ENCODE peak calls at places on chromosomes 3 and 15, in seven cellular contexts. A, O, U, M, N, D and G are unnamed samples.

GRCh38 chr15:85749261-85750151 is 45.2 kb downstream of the KLHL25 start:
- DNase-seq in A (no peak), O (peak), U (no peak), M (no peak), N (no peak), D (no peak), G (peak)

GRCh38 chr15:63896336-63897115 is 62.8 kb upstream of the HERC1 start:
- DNase-seq in A (peak), O (no peak), U (peak), M (peak), N (no peak), D (peak), G (peak)

GRCh38 chr3:33061782-33062181 is 35.2 kb downstream of the GLB1 start:
- DNase-seq in A (no peak), O (no peak), U (no peak), M (peak), N (no peak), D (peak), G (peak)

GRCh38 chr3:115494826-115495225 is 128.5 kb upstream of the GAP43 start:
- DNase-seq in A (no peak), O (no peak), U (no peak), M (no peak), N (no peak), D (no peak), G (no peak)

GRCh38 chr3:49873623-49874022 is 3.9 kb upstream of the CAMKV start:
- DNase-seq in A (no peak), O (no peak), U (no peak), M (no peak), N (no peak), D (no peak), G (no peak)

GRCh38 chr3:137972401-137972800 is 37.6 kb upstream of the CLDN18 start:
- DNase-seq in A (no peak), O (no peak), U (no peak), M (no peak), N (no peak), D (no peak), G (no peak)

GRCh38 chr15:85709250-85709649 is 85.5 kb downstream of the KLHL25 start:
- DNase-seq in A (no peak), O (no peak), U (no peak), M (peak), N (no peak), D (no peak), G (no peak)

GRCh38 chr3:44284949-44285348 is 43.3 kb downstream of the TOPAZ1 start:
- DNase-seq in A (no peak), O (no peak), U (no peak), M (no peak), N (no peak), D (peak), G (no peak)

GRCh38 chr3:144590854-144591253 is 619.2 kb downstream of the DIPK2A start:
- DNase-seq in A (no peak), O (no peak), U (no peak), M (no peak), N (peak), D (peak), G (peak)

GRCh38 chr3:146834917-146835316 is 229.8 kb upstream of the PLSCR5 start:
- DNase-seq in A (no peak), O (no peak), U (no peak), M (no peak), N (no peak), D (peak), G (peak)

GRCh38 chr15:101615414-101615985 is 36.7 kb downstream of the TM2D3 start:
- DNase-seq in A (no peak), O (no peak), U (no peak), M (no peak), N (no peak), D (no peak), G (peak)

GRCh38 chr3:114498779-114499370 is 205.0 kb downstream of the TIGIT start:
- DNase-seq in A (no peak), O (no peak), U (no peak), M (no peak), N (peak), D (peak), G (peak)

GRCh38 chr3:70984756-70985155 is 598.8 kb downstream of the FOXP1 start:
- DNase-seq in A (no peak), O (no peak), U (no peak), M (no peak), N (no peak), D (peak), G (no peak)

GRCh38 chr3:169264711-169265110 is 398.8 kb downstream of the MECOM start:
- DNase-seq in A (no peak), O (no peak), U (no peak), M (no peak), N (no peak), D (peak), G (peak)

GRCh38 chr3:36945326-36945980 is 599 bp upstream of the TRANK1 start:
- DNase-seq in A (peak), O (no peak), U (no peak), M (no peak), N (no peak), D (no peak), G (no peak)
- H3K4me3 ChIP-seq in A (peak), O (peak), U (no peak), M (peak), N (peak), D (peak), G (peak)

GRCh38 chr15:41182266-41182665 is 48.3 kb downstream of the EXD1 start:
- DNase-seq in A (no peak), O (no peak), U (no peak), M (no peak), N (no peak), D (no peak), G (no peak)

GRCh38 chr15:41180206-41180789 is 50.3 kb downstream of the EXD1 start:
- DNase-seq in A (no peak), O (no peak), U (no peak), M (no peak), N (no peak), D (peak), G (no peak)

DNA sequence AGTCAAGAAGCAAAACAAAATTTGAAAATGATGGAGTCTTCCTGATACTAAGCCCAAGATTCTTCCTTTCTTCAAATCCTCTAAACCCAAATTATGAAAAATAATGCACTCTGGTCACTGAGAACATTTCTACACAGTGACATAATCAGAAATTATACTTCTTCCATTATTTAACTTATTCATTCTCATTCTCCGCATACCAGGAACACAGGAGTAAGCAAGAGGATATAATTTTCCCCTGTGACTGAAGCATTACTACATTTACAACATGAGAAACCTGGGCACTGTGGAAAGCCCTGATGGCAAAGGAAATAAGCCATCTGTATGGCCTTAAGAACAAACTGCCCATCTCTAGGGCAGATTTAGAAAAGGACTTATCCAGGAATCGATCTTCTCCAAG is 47.0 kb downstream of the EXD1 start:
- DNase-seq in A (no peak), O (no peak), U (no peak), M (no peak), N (no peak), D (peak), G (peak)
- TF ChIP-seq CTCF in A (no peak), O (no peak), U (no peak), M (no peak), N (no peak), D (no peak), G (no peak)

DNA sequence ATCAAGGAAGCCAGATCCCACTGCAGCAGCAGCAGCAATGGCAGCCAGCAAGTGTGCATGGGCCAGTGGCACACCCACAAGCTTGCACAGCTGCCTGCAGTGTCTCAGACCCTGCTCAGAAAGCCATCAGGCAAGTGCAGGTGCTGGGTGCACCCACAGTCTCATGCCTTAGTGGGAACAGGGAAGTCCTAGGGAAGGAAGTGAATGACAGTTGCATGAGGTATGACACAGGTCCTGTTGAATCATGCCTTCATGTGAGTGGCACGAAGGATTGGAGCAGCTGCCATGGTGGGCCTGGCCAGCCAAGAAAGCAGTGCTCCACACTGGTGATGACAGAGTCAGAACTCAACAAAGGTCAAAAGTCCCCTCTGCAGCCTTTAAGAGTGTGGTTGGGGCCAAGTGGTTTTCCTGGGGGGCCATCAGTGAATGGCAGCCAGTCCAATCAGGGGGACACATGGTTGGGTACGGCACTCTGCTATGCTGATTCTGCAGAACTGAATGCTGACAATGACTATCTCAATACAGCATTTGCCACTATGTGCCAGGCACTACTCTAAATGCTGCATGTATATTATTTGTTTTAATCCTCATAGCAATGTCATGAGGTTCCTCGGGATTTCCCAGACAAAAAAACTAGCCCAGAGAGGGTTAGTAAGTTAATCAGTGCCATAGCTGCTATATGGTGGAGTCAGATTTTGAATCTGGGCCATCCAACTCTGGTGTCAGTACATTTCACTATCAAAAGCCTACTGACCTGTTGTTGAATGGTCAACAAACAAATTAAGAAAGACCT is 94.3 kb downstream of the AQP9 start:
- DNase-seq in A (no peak), O (no peak), U (no peak), M (no peak), N (no peak), D (no peak), G (no peak)
- H3K4me3 ChIP-seq in A (no peak), O (no peak), U (no peak), M (no peak), N (no peak), D (no peak), G (no peak)

GRCh38 chr15:54102704-54103103 is 124.5 kb downstream of the UNC13C start:
- DNase-seq in A (no peak), O (no peak), U (no peak), M (no peak), N (no peak), D (no peak), G (no peak)
- TF ChIP-seq CTCF in A (no peak), O (no peak), U (no peak), M (no peak), N (no peak), D (no peak), G (no peak)

DNA sequence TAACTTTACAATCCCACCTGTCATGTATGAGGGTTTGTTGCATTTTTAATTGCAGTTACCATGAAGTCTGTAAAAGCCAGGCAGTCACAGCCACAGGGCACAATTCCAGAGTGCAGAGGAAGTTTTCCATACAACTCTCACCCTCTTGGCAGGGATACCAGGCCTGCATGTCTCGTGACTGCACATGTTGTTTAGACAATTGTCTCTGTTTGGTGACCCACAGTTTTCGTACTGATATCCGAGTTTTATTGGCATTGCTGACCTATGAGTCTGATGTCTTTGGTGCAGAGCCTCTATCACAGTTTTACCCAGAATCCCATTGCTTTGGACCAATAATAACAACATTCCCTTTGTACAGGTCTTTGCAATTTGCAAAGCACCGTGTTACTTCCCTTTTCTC is 24.9 kb upstream of the MYZAP start:
- DNase-seq in A (no peak), O (peak), U (no peak), M (no peak), N (no peak), D (no peak), G (no peak)
- H3K4me3 ChIP-seq in A (no peak), O (no peak), U (no peak), M (no peak), N (no peak), D (no peak), G (no peak)

GRCh38 chr15:80838012-80838411 is 58.8 kb downstream of the CEMIP start:
- DNase-seq in A (no peak), O (no peak), U (no peak), M (no peak), N (no peak), D (no peak), G (no peak)
- TF ChIP-seq CTCF in A (no peak), O (no peak), U (no peak), M (no peak), N (no peak), D (no peak), G (no peak)

GRCh38 chr3:196608693-196609092 is 30.8 kb upstream of the NRROS start:
- DNase-seq in A (no peak), O (no peak), U (no peak), M (no peak), N (no peak), D (no peak), G (no peak)
- H3K4me3 ChIP-seq in A (no peak), O (no peak), U (no peak), M (no peak), N (no peak), D (no peak), G (no peak)

GRCh38 chr15:65077291-65077980 is 890 bp downstream of the KBTBD13 start:
- DNase-seq in A (no peak), O (no peak), U (no peak), M (no peak), N (no peak), D (no peak), G (no peak)

GRCh38 chr15:65076486-65077290 is at the start of gene KBTBD13:
- DNase-seq in A (no peak), O (no peak), U (no peak), M (no peak), N (no peak), D (no peak), G (no peak)

GRCh38 chr15:65079580-65079979 is 3.0 kb downstream of the KBTBD13 start:
- DNase-seq in A (no peak), O (no peak), U (no peak), M (no peak), N (no peak), D (no peak), G (no peak)

GRCh38 chr15:65081270-65081669 is 4.7 kb downstream of the KBTBD13 start:
- DNase-seq in A (no peak), O (no peak), U (no peak), M (no peak), N (no peak), D (no peak), G (no peak)

GRCh38 chr15:65077981-65078352 is 1.4 kb downstream of the KBTBD13 start:
- DNase-seq in A (peak), O (no peak), U (peak), M (peak), N (no peak), D (no peak), G (peak)
- TF ChIP-seq CTCF in A (peak), O (peak), U (peak), M (peak), N (peak), D (peak), G (peak)

GRCh38 chr3:108031893-108032292 is 58.9 kb downstream of the CD47 start:
- DNase-seq in A (no peak), O (no peak), U (no peak), M (no peak), N (no peak), D (no peak), G (peak)
- H3K4me3 ChIP-seq in A (no peak), O (no peak), U (no peak), M (no peak), N (no peak), D (no peak), G (no peak)

DNA sequence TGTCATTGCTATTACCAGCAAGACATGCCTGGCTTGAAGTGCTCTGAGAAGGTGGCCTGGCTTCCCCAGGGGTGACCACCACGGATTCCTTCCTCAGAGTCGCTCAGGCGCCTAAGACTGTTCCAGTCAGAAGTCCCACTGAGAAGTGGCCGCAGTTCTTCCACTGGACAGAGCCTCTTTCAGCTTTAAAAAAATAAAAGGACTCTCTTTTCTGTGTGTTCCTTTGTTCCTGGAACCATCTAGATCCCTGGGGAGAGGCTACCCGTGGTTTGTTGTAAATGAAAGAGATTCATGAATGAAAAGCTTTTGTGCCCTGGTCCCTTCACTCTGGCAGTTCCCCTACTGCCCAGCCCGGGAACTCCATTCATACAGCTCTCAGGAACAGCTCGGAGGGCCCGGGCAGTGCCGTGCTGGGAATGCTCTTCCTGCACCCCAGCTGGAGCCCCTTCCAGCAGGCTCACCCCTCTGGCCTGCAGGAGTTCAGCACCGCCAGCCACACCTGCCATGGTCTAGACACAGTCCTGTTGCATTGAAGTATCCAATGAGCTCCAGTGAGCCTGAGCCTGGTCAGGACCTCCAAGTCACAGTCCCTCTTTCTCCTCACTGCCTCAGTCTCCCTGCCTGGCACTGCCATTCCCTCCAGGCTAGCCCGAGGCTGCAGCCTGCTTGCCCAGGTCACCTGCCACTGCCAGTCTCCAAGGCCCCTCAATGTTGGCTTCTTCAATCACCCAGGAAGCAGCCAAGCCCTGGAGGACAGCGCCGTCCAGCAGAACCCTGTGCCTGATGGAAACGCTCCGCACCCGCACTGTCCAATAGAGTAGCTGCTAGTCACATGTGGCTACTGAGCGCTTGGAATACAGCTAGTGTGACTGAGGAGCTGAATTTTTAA is 75.4 kb downstream of the XXYLT1 start:
- DNase-seq in A (no peak), O (no peak), U (no peak), M (no peak), N (no peak), D (no peak), G (peak)
- TF ChIP-seq CTCF in A (no peak), O (no peak), U (no peak), M (no peak), N (no peak), D (no peak), G (peak)